ENCODE peak calls at places on chromosomes 11 and 22, in six cellular contexts. C is NCI-H1417, V is substantia nigra, A is NCI-H187, Y is iris pigment epithelial cell, Z is A673. S is an unnamed sample.

GRCh38 chr11:58286249-58286648 is 18.2 kb upstream of the OR10W1 start:
- DNase-seq in A (no peak), Z (peak; percentile 54), V (no peak), Y (peak; percentile 52), C (peak; percentile 2), S (no peak)

GRCh38 chr22:48807155-48807554 is 1020.5 kb downstream of the BRD1 start:
- DNase-seq in Z (no peak), C (no peak), V (peak; percentile 74), Y (no peak), A (no peak), S (no peak)

GRCh38 chr11:15670520-15671070 is 555.9 kb downstream of the INSC start:
- DNase-seq in A (no peak), C (no peak), V (no peak), Y (no peak), Z (no peak), S (no peak)

GRCh38 chr11:70532728-70533127 is 134.4 kb downstream of the CTTN start:
- DNase-seq in C (no peak), Y (no peak), V (no peak), Z (no peak), A (no peak), S (no peak)

GRCh38 chr11:100581318-100581717 is 105.8 kb upstream of the ARHGAP42 start:
- DNase-seq in Y (peak; percentile 57), V (no peak), A (no peak), C (no peak), Z (no peak), S (no peak)

GRCh38 chr11:77397631-77398030 is 76.3 kb downstream of the PAK1 start:
- DNase-seq in A (no peak), C (no peak), Z (no peak), Y (no peak), V (no peak), S (no peak)

GRCh38 chr11:65206901-65207300 is 25.2 kb downstream of the CAPN1 start:
- DNase-seq in A (no peak), Z (no peak), C (no peak), V (no peak), Y (no peak), S (no peak)

GRCh38 chr11:12086271-12087074 is 23.9 kb upstream of the MICAL2 start:
- DNase-seq in A (no peak), C (no peak), V (no peak), Y (peak; percentile 94), Z (peak; percentile 58), S (no peak)

GRCh38 chr11:60334005-60334620 is 7.1 kb downstream of the MS4A6E start:
- DNase-seq in C (peak; percentile 60), Y (peak; percentile 58), V (peak; percentile 27), A (no peak), Z (peak; percentile 73), S (no peak)

GRCh38 chr11:2302280-2302843 is 549 bp downstream of the TSPAN32 start:
- DNase-seq in V (no peak), Y (no peak), Z (no peak), A (no peak), C (no peak), S (no peak)

GRCh38 chr22:46069518-46070214 is 80.7 kb upstream of the PPARA start:
- DNase-seq in C (peak; percentile 88), Y (peak; percentile 79), V (peak; percentile 93), Z (peak; percentile 97), A (no peak), S (peak; percentile 78)

GRCh38 chr11:116190861-116191260 is 581.9 kb downstream of the BUD13 start:
- DNase-seq in V (no peak), C (no peak), Y (no peak), A (no peak), Z (no peak), S (no peak)

S was measured in occipital lobe.